ENCODE peak calls at places on chromosomes 12 and 14, in seven cellular contexts. T, G, H, Z, U, S and L are unnamed samples.

GRCh38 chr12:63917864-63918742 is 73.6 kb downstream of the SRGAP1 start:
- DNase-seq in T (peak), G (peak), H (no peak), Z (no peak), U (peak), S (no peak), L (peak)

GRCh38 chr12:93287152-93287551 is 90.6 kb upstream of the NUDT4 start:
- DNase-seq in T (no peak), G (no peak), H (no peak), Z (no peak), U (no peak), S (no peak), L (no peak)

GRCh38 chr12:123889000-123889399 is 83.6 kb downstream of the CCDC92 start:
- DNase-seq in T (no peak), G (no peak), H (no peak), Z (no peak), U (no peak), S (no peak), L (no peak)

GRCh38 chr12:45290218-45290609 is 74.3 kb downstream of the ANO6 start:
- DNase-seq in T (no peak), G (no peak), H (no peak), Z (no peak), U (no peak), S (no peak), L (no peak)

GRCh38 chr14:71474291-71474690 is 457.9 kb upstream of the RGS6 start:
- DNase-seq in T (no peak), G (no peak), H (peak), Z (no peak), U (no peak), S (no peak), L (no peak)

GRCh38 chr12:46790066-46790465 is 35.7 kb downstream of the SLC38A4 start:
- DNase-seq in T (no peak), G (no peak), H (no peak), Z (no peak), U (no peak), S (no peak), L (no peak)

GRCh38 chr12:39277416-39277815 is 165.5 kb downstream of the KIF21A start:
- DNase-seq in T (no peak), G (no peak), H (no peak), Z (no peak), U (no peak), S (no peak), L (no peak)

GRCh38 chr14:105060751-105061427 is 4.3 kb downstream of the GPR132 start:
- DNase-seq in T (no peak), G (no peak), H (peak), Z (no peak), U (no peak), S (no peak), L (no peak)

GRCh38 chr12:95518976-95519375 is 32.3 kb downstream of the USP44 start:
- DNase-seq in T (no peak), G (no peak), H (no peak), Z (no peak), U (no peak), S (no peak), L (no peak)

GRCh38 chr14:69924181-69924580 is 45.0 kb downstream of the SMOC1 start:
- DNase-seq in T (no peak), G (no peak), H (no peak), Z (no peak), U (no peak), S (no peak), L (no peak)

GRCh38 chr12:5907812-5908211 is 37.2 kb downstream of the ANO2 start:
- DNase-seq in T (no peak), G (no peak), H (no peak), Z (no peak), U (no peak), S (no peak), L (no peak)

GRCh38 chr12:22256076-22256475 is 78.4 kb downstream of the ST8SIA1 start:
- DNase-seq in T (no peak), G (no peak), H (no peak), Z (no peak), U (no peak), S (no peak), L (no peak)

GRCh38 chr14:61188936-61189808 is 92.0 kb downstream of the TMEM30B start:
- DNase-seq in T (no peak), G (peak), H (peak), Z (peak), U (no peak), S (peak), L (peak)

GRCh38 chr14:90837355-90837754 is 21.1 kb upstream of the TTC7B start:
- DNase-seq in T (no peak), G (no peak), H (no peak), Z (no peak), U (no peak), S (no peak), L (no peak)

GRCh38 chr12:58728397-58728796 is 191.9 kb downstream of the LRIG3 start:
- DNase-seq in T (no peak), G (no peak), H (no peak), Z (no peak), U (no peak), S (no peak), L (no peak)

GRCh38 chr12:20646239-20646827 is 48.8 kb upstream of the SLCO1C1 start:
- DNase-seq in T (peak), G (peak), H (peak), Z (no peak), U (no peak), S (no peak), L (peak)

GRCh38 chr12:67697443-67697842 is 48.9 kb downstream of the DYRK2 start:
- DNase-seq in T (no peak), G (no peak), H (no peak), Z (no peak), U (no peak), S (no peak), L (no peak)

GRCh38 chr14:82911930-82912329 is 1378.3 kb upstream of the SEL1L start:
- DNase-seq in T (no peak), G (no peak), H (no peak), Z (no peak), U (no peak), S (no peak), L (no peak)

GRCh38 chr12:67077617-67078016 is 191.5 kb upstream of the CAND1 start:
- DNase-seq in T (no peak), G (no peak), H (no peak), Z (no peak), U (no peak), S (no peak), L (no peak)

GRCh38 chr14:50839048-50839447 is 8.1 kb upstream of the NIN start:
- DNase-seq in T (no peak), G (peak), H (no peak), Z (no peak), U (no peak), S (no peak), L (no peak)

GRCh38 chr14:72961579-72962335 is 35.5 kb downstream of the DCAF4 start:
- DNase-seq in T (peak), G (no peak), H (no peak), Z (no peak), U (no peak), S (no peak), L (peak)

GRCh38 chr14:52363001-52363704 is 49.0 kb downstream of the PTGER2 start:
- DNase-seq in T (no peak), G (no peak), H (no peak), Z (no peak), U (no peak), S (no peak), L (no peak)

GRCh38 chr14:49286257-49286983 is 299.8 kb downstream of the RPS29 start:
- DNase-seq in T (no peak), G (no peak), H (no peak), Z (no peak), U (no peak), S (no peak), L (no peak)

GRCh38 chr12:25496098-25496587 is 56.9 kb downstream of the LMNTD1 start:
- DNase-seq in T (no peak), G (no peak), H (no peak), Z (no peak), U (no peak), S (no peak), L (no peak)

GRCh38 chr12:59734371-59734770 is 138.5 kb downstream of the SLC16A7 start:
- DNase-seq in T (no peak), G (no peak), H (no peak), Z (no peak), U (no peak), S (no peak), L (no peak)

GRCh38 chr12:12461923-12462315 is 100.7 kb downstream of the DUSP16 start:
- DNase-seq in T (no peak), G (no peak), H (no peak), Z (no peak), U (no peak), S (no peak), L (no peak)

GRCh38 chr12:21941522-21942376 is 523 bp upstream of the ABCC9 start:
- DNase-seq in T (no peak), G (no peak), H (peak), Z (no peak), U (no peak), S (peak), L (no peak)

GRCh38 chr12:21353487-21353886 is 18.8 kb upstream of the SLCO1A2 start:
- DNase-seq in T (no peak), G (no peak), H (no peak), Z (no peak), U (no peak), S (no peak), L (no peak)

GRCh38 chr12:108333898-108334699 is 5.0 kb downstream of the CMKLR1 start:
- DNase-seq in T (no peak), G (no peak), H (no peak), Z (no peak), U (peak), S (no peak), L (no peak)

GRCh38 chr12:54147186-54147585 is 41.6 kb downstream of the SMUG1 start:
- DNase-seq in T (no peak), G (no peak), H (no peak), Z (no peak), U (no peak), S (no peak), L (no peak)
- TF ChIP-seq JUND in T (no peak), G (no peak), H (no peak), Z (no peak), U (no peak), S (no peak), L (no peak)

DNA sequence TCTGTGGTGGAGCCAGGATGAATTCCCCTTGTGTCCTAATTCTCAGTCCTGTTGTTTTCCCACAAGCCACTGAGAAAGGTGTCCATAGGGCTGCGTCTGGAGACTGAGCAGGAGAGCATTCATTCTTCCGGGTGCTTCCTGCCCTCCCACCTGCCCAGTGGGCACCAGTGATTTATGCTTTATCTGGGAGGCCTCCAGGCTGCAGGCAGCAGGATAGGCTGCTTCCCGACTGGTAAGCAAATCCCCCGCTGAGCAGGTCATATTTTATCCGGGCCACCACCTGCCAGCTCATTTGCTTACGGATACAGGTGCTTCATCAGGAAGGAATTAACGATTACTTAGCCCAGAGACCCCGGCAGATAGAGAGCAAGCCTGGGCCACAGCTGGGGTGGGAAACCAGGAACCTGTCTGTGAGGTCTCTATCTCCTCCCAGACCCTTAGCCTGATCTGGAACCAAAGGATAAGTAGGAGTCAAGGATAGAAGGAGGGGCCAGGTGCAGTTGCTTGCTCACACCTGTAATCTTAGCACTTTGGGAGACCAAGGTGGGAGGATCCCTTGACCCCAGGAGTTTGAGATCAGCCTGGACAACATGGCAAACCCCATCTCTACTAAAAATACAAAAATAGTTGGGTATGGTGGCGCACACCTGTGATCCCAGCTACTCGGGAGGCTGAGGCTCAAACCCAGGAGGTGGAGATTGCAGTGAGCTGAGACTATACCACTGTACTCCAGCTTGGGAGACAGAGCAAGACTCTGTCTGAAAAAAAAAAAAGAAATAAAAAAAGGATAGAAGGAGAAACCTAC is 33.7 kb upstream of the FAM222A start:
- DNase-seq in T (no peak), G (no peak), H (no peak), Z (no peak), U (no peak), S (no peak), L (no peak)
- TF ChIP-seq JUND in T (no peak), G (no peak), H (no peak), Z (no peak), U (no peak), S (no peak), L (no peak)

GRCh38 chr12:4518106-4518728 is 20.5 kb upstream of the RAD51AP1 start:
- DNase-seq in T (peak), G (no peak), H (no peak), Z (no peak), U (no peak), S (no peak), L (no peak)
- TF ChIP-seq JUND in T (peak), G (no peak), H (peak), Z (no peak), U (no peak), S (no peak), L (no peak)

GRCh38 chr12:116037941-116038837 is 239.3 kb downstream of the MED13L start:
- DNase-seq in T (no peak), G (no peak), H (no peak), Z (no peak), U (no peak), S (no peak), L (peak)
- TF ChIP-seq JUND in T (no peak), G (no peak), H (no peak), Z (no peak), U (no peak), S (no peak), L (peak)

GRCh38 chr14:33589334-33589733 is 361.5 kb downstream of the EGLN3 start:
- DNase-seq in T (no peak), G (no peak), H (no peak), Z (no peak), U (no peak), S (no peak), L (no peak)
- TF ChIP-seq JUND in T (no peak), G (no peak), H (no peak), Z (no peak), U (no peak), S (no peak), L (no peak)

DNA sequence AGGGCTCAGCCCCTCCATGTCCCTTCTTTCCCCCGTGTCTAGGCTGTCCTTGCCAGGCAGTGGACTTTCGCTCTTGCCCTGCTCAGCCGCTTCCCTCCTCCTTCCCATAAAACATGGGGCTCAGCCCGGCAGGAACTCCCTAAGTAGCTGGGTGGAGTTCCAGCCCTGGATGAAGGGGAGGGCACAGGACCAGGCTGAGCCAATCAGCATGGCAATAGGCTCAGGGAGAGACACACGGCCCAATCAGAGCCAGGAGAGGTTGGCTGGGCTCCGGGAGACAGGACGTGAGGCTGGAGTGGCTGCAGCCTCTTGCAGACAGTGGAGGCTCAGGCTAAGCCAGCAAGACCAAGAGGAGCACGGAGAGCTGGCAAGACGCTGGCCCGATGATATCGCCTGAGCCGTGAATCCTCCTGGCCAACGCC is 54.3 kb downstream of the GALNT9 start:
- DNase-seq in T (peak), G (peak), H (peak), Z (peak), U (no peak), S (peak), L (peak)
- TF ChIP-seq JUND in T (no peak), G (no peak), H (no peak), Z (no peak), U (no peak), S (no peak), L (no peak)

GRCh38 chr12:117402363-117402762 is 40.9 kb upstream of the NOS1 start:
- DNase-seq in T (no peak), G (peak), H (no peak), Z (no peak), U (no peak), S (no peak), L (no peak)
- TF ChIP-seq JUND in T (no peak), G (no peak), H (no peak), Z (no peak), U (no peak), S (no peak), L (no peak)

GRCh38 chr12:42684171-42685071 is 94.9 kb upstream of the PRICKLE1 start:
- DNase-seq in T (no peak), G (no peak), H (no peak), Z (no peak), U (no peak), S (no peak), L (no peak)
- TF ChIP-seq JUND in T (no peak), G (no peak), H (no peak), Z (no peak), U (no peak), S (no peak), L (no peak)